ENCODE peak calls at places on chromosomes 5 and 9, in four cellular contexts. I, M, L and W are unnamed samples.

GRCh38 chr5:156103116-156103860 is 223.7 kb upstream of the SGCD start:
- DNase-seq in L (no peak), I (peak), M (no peak), W (no peak)

GRCh38 chr9:98594551-98595160 is 114.1 kb downstream of the GABBR2 start:
- DNase-seq in M (no peak), L (no peak), I (no peak), W (no peak)

GRCh38 chr9:138022121-138022741 is 144.6 kb downstream of the CACNA1B start:
- DNase-seq in L (no peak), I (peak), M (no peak), W (peak)

GRCh38 chr5:33332804-33333203 is 108.0 kb upstream of the TARS1 start:
- DNase-seq in I (no peak), L (no peak), M (no peak), W (no peak)

GRCh38 chr9:1200847-1201251 is 150.7 kb downstream of the DMRT2 start:
- DNase-seq in L (no peak), M (no peak), I (no peak), W (no peak)

GRCh38 chr9:131382850-131383729 is 10.8 kb upstream of the PRRC2B start:
- DNase-seq in L (no peak), M (no peak), I (peak), W (peak)

GRCh38 chr9:135677641-135678168 is 14.6 kb downstream of the LCN9 start:
- DNase-seq in M (no peak), L (no peak), I (no peak), W (no peak)

GRCh38 chr9:113587471-113588031 is 124.0 kb downstream of the RGS3 start:
- DNase-seq in I (no peak), L (no peak), M (no peak), W (no peak)